ENCODE peak calls at places on chromosomes 12 and 14, in four cellular contexts. One of them, this sample, is unnamed.

GRCh38 chr12:124385219-124385969 is 90.5 kb downstream of the RFLNA start:
- DNase-seq in HepG2: no peak
- DNase-seq in WTC11: no peak
- DNase-seq in SK-N-SH: no peak
- DNase-seq in this sample: no peak

GRCh38 chr14:81625343-81625742 is 91.7 kb upstream of the SEL1L start:
- DNase-seq in HepG2: peak
- DNase-seq in WTC11: no peak
- DNase-seq in SK-N-SH: peak
- DNase-seq in this sample: peak

GRCh38 chr12:106883421-106883820 is 72.3 kb upstream of the TMEM263 start:
- DNase-seq in HepG2: no peak
- DNase-seq in WTC11: no peak
- DNase-seq in SK-N-SH: no peak
- DNase-seq in this sample: no peak

GRCh38 chr12:22477894-22478287 is 66.5 kb downstream of the C2CD5 start:
- DNase-seq in HepG2: no peak
- DNase-seq in WTC11: no peak
- DNase-seq in SK-N-SH: no peak
- DNase-seq in this sample: no peak

GRCh38 chr12:103840881-103841689 is at the start of gene NT5DC3:
- DNase-seq in HepG2: peak
- DNase-seq in WTC11: peak
- DNase-seq in SK-N-SH: peak
- DNase-seq in this sample: peak

GRCh38 chr14:52314521-52315354 is 626 bp downstream of the PTGER2 start:
- DNase-seq in HepG2: no peak
- DNase-seq in WTC11: peak
- DNase-seq in SK-N-SH: peak
- DNase-seq in this sample: no peak

GRCh38 chr14:103676881-103677675 is 38.2 kb downstream of the XRCC3 start:
- DNase-seq in HepG2: no peak
- DNase-seq in WTC11: no peak
- DNase-seq in SK-N-SH: no peak
- DNase-seq in this sample: no peak

GRCh38 chr12:106130474-106131113 is 8.2 kb downstream of the NUAK1 start:
- DNase-seq in HepG2: peak
- DNase-seq in WTC11: no peak
- DNase-seq in SK-N-SH: no peak
- DNase-seq in this sample: no peak

GRCh38 chr12:131455581-131456110 is 255.2 kb upstream of the SFSWAP start:
- DNase-seq in HepG2: no peak
- DNase-seq in WTC11: no peak
- DNase-seq in SK-N-SH: no peak
- DNase-seq in this sample: no peak

GRCh38 chr12:12376636-12377448 is 20.0 kb downstream of the BORCS5 start:
- DNase-seq in HepG2: peak
- DNase-seq in WTC11: no peak
- DNase-seq in SK-N-SH: peak
- DNase-seq in this sample: peak

GRCh38 chr12:111643428-111643826 is 42.3 kb downstream of the BRAP start:
- DNase-seq in HepG2: no peak
- DNase-seq in WTC11: no peak
- DNase-seq in SK-N-SH: no peak
- DNase-seq in this sample: no peak

GRCh38 chr12:67364228-67364627 is 95.1 kb downstream of the CAND1 start:
- DNase-seq in HepG2: no peak
- DNase-seq in WTC11: no peak
- DNase-seq in SK-N-SH: no peak
- DNase-seq in this sample: no peak

GRCh38 chr12:124742111-124742510 is 121.6 kb downstream of the SCARB1 start:
- DNase-seq in HepG2: no peak
- DNase-seq in WTC11: no peak
- DNase-seq in SK-N-SH: peak
- DNase-seq in this sample: no peak

GRCh38 chr14:93023039-93023438 is 92.7 kb downstream of the ITPK1 start:
- DNase-seq in HepG2: peak
- DNase-seq in WTC11: no peak
- DNase-seq in SK-N-SH: peak
- DNase-seq in this sample: peak

GRCh38 chr12:104712477-104712876 is 245.6 kb downstream of the SLC41A2 start:
- DNase-seq in HepG2: no peak
- DNase-seq in WTC11: no peak
- DNase-seq in SK-N-SH: no peak
- DNase-seq in this sample: no peak

GRCh38 chr12:131833896-131834641 is 5.9 kb downstream of the MMP17 start:
- DNase-seq in HepG2: no peak
- DNase-seq in WTC11: no peak
- DNase-seq in SK-N-SH: peak
- DNase-seq in this sample: no peak

GRCh38 chr14:74954232-74954946 is 1.0 kb downstream of the PGF start:
- DNase-seq in HepG2: peak
- DNase-seq in WTC11: no peak
- DNase-seq in SK-N-SH: peak
- DNase-seq in this sample: peak

GRCh38 chr14:74954947-74955228 is 509 bp downstream of the PGF start:
- DNase-seq in HepG2: no peak
- DNase-seq in WTC11: no peak
- DNase-seq in SK-N-SH: peak
- DNase-seq in this sample: no peak

GRCh38 chr14:74956280-74957072 is 1.1 kb upstream of the PGF start:
- DNase-seq in HepG2: no peak
- DNase-seq in WTC11: no peak
- DNase-seq in SK-N-SH: no peak
- DNase-seq in this sample: no peak

GRCh38 chr14:74956000-74956279 is 543 bp upstream of the PGF start:
- DNase-seq in HepG2: no peak
- DNase-seq in WTC11: no peak
- DNase-seq in SK-N-SH: no peak
- DNase-seq in this sample: no peak

DNA sequence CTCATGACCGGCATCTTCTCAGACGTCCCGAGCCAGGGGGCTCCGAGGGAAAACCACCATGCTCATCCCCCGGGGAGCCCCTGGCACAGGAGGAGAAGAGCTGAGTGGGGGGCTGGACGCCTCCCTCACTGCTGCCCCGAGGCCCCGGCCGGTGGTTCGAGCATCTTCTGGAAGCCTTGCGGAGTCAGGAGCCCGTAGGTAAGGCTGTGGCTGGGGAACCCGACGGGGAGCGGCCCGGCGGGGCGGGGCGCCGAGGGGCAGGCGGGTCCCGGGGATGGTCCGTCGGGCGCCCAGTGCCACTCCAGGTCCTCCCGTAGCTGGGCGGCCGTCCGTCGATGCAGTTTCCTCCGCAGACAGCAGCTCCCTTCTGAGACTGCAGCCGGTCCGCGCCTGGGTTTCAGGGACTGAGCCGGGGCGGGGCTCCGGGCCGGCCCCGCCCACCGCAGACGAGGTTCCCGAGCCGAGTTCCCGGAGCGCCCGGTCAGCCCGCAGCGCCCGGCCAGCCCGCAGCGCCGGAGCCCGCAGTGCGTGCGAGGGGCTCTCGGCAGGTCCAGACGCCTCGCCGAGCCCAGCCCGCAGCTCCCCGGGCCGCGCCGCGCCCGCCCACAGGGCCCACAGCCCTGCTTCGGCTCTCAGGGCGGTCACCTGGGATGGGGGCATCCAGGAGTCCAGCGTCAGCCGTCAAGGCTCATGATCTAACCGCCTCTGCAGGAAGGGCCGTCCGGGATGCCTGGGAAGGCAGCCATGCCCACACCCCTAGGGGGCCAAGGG is at the start of gene PGF:
- DNase-seq in HepG2: no peak
- DNase-seq in WTC11: peak
- DNase-seq in SK-N-SH: peak
- DNase-seq in this sample: peak
- TF ChIP-seq FOXJ3 in HepG2: no peak
- TF ChIP-seq FOXJ3 in WTC11: no peak
- TF ChIP-seq FOXJ3 in SK-N-SH: no peak
- TF ChIP-seq FOXJ3 in this sample: no peak

GRCh38 chr12:44227601-44228000 is 391.7 kb downstream of the TMEM117 start:
- DNase-seq in HepG2: no peak
- DNase-seq in WTC11: no peak
- DNase-seq in SK-N-SH: no peak
- DNase-seq in this sample: no peak

GRCh38 chr12:44225128-44225527 is 389.2 kb downstream of the TMEM117 start:
- DNase-seq in HepG2: no peak
- DNase-seq in WTC11: no peak
- DNase-seq in SK-N-SH: no peak
- DNase-seq in this sample: no peak

GRCh38 chr12:44223736-44224135 is 387.9 kb downstream of the TMEM117 start:
- DNase-seq in HepG2: no peak
- DNase-seq in WTC11: no peak
- DNase-seq in SK-N-SH: no peak
- DNase-seq in this sample: no peak

GRCh38 chr12:44224399-44224798 is 388.5 kb downstream of the TMEM117 start:
- DNase-seq in HepG2: no peak
- DNase-seq in WTC11: no peak
- DNase-seq in SK-N-SH: no peak
- DNase-seq in this sample: no peak
- TF ChIP-seq FOXJ3 in HepG2: no peak
- TF ChIP-seq FOXJ3 in WTC11: no peak
- TF ChIP-seq FOXJ3 in SK-N-SH: no peak
- TF ChIP-seq FOXJ3 in this sample: no peak

GRCh38 chr14:24079521-24080141 is 8.3 kb downstream of the CPNE6 start:
- DNase-seq in HepG2: no peak
- DNase-seq in WTC11: peak
- DNase-seq in SK-N-SH: peak
- DNase-seq in this sample: no peak
- TF ChIP-seq FOXJ3 in HepG2: no peak
- TF ChIP-seq FOXJ3 in WTC11: no peak
- TF ChIP-seq FOXJ3 in SK-N-SH: no peak
- TF ChIP-seq FOXJ3 in this sample: no peak

DNA sequence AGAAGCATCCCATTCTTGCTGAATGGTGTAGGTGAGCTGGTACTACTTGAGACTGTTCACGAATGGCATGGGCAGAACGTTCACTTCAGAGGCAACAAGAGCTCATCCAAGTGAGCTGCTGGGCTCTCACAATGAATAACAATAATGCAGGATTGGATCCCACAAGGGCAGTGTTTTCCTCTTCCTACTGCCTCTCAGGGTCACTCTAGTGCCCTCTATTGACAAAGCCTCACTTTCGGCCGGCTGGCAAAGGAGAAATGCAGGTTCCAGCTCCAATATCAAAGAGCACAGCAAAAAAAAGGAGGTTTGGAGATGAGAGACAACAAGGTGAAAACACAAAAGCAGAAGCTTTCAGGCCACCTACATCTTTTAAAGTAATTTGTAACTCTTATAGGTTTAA is 74.6 kb upstream of the MYF6 start:
- DNase-seq in HepG2: peak
- DNase-seq in WTC11: peak
- DNase-seq in SK-N-SH: peak
- DNase-seq in this sample: no peak
- TF ChIP-seq FOXJ3 in HepG2: no peak
- TF ChIP-seq FOXJ3 in WTC11: no peak
- TF ChIP-seq FOXJ3 in SK-N-SH: no peak
- TF ChIP-seq FOXJ3 in this sample: no peak

DNA sequence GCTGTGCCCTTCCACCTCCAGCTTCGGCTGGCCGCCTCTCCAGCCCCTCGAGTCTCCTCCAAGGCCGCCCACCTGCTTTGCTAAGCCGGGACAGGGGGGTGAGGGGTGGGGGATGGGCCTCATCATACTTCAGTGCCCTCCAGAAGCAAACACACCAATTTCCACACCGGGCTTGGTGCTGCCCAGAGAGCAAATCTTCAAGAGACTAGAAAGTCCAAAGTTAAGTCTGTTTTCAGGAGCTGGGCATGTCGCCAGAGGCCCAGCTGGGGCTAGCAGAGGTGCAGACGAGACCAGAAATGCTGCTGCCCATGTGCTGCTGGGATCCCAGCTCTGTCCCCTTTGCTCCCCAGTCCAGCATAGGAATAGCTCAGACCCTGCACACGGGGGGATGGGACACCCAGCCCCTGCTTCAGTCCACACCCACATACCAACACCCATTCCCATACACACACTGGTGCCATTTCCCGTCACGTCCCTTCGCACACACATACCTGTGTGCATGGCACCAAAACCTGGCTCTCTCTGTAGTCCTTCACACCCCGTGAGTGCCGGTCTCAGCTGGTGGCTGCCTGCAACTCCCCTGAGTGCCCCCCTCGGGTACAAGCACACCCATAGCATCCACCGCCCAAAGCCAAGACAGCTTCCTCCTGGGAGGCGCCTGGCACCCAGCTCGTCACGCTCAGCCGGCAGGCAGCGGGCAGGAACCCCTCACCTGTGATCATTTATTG is 994 bp downstream of the SLC6A12 start:
- DNase-seq in HepG2: peak
- DNase-seq in WTC11: no peak
- DNase-seq in SK-N-SH: peak
- DNase-seq in this sample: no peak
- TF ChIP-seq FOXJ3 in HepG2: no peak
- TF ChIP-seq FOXJ3 in WTC11: no peak
- TF ChIP-seq FOXJ3 in SK-N-SH: no peak
- TF ChIP-seq FOXJ3 in this sample: no peak

GRCh38 chr12:2697057-2697456 is 97.7 kb upstream of the FKBP4 start:
- DNase-seq in HepG2: no peak
- DNase-seq in WTC11: no peak
- DNase-seq in SK-N-SH: no peak
- DNase-seq in this sample: no peak
- TF ChIP-seq FOXJ3 in HepG2: no peak
- TF ChIP-seq FOXJ3 in WTC11: no peak
- TF ChIP-seq FOXJ3 in SK-N-SH: no peak
- TF ChIP-seq FOXJ3 in this sample: no peak

GRCh38 chr12:14601692-14602091 is 34.0 kb upstream of the PLBD1 start:
- DNase-seq in HepG2: no peak
- DNase-seq in WTC11: no peak
- DNase-seq in SK-N-SH: no peak
- DNase-seq in this sample: no peak
- TF ChIP-seq FOXJ3 in HepG2: no peak
- TF ChIP-seq FOXJ3 in WTC11: no peak
- TF ChIP-seq FOXJ3 in SK-N-SH: no peak
- TF ChIP-seq FOXJ3 in this sample: no peak

DNA sequence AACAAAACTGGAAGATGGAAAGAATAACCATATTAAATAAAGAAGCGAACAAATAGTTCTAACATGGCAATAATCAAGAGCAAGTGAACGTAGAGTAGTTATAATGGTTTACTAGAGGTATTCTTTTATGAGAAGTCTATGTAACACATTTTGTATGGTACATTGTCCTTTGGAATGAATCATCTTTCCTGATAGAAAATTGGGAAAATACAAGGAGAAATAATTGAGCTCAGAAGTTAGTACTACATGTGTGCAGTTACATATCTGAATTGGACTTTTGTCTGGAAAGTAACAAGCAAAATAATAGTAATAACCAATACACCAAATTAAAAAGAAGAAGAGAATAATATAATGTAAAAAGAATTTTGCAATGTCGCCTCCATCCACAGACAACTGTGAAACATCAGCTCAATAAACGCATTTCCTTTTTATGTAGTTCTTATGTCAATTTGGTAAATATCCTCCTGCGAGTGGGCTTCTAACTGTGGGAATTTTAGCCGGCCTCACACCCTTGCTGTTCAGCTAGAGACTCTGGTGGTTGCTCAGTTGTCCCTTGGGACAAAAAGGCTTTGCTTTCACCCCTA is 943 bp upstream of the TUBA1A start:
- DNase-seq in HepG2: no peak
- DNase-seq in WTC11: no peak
- DNase-seq in SK-N-SH: no peak
- DNase-seq in this sample: no peak
- TF ChIP-seq FOXJ3 in HepG2: no peak
- TF ChIP-seq FOXJ3 in WTC11: no peak
- TF ChIP-seq FOXJ3 in SK-N-SH: no peak
- TF ChIP-seq FOXJ3 in this sample: no peak

GRCh38 chr12:121916719-121917118 is 1.7 kb upstream of the CFAP251 start:
- DNase-seq in HepG2: no peak
- DNase-seq in WTC11: no peak
- DNase-seq in SK-N-SH: peak
- DNase-seq in this sample: no peak
- TF ChIP-seq FOXJ3 in HepG2: no peak
- TF ChIP-seq FOXJ3 in WTC11: no peak
- TF ChIP-seq FOXJ3 in SK-N-SH: no peak
- TF ChIP-seq FOXJ3 in this sample: no peak

This sample was measured in K562.